ENCODE peak calls at places on chromosomes 5 and 9, in nine cellular contexts. Q is psoas muscle, V is adrenal gland, O is fibroblast of the aortic adventitia, A is lung, N is WERI-Rb-1, P is heart left ventricle, M is heart right ventricle, W is uterus. Y is an unnamed sample.

GRCh38 chr9:749712-750111 is 91.8 kb upstream of the DMRT1 start:
- DNase-seq in A (no peak), V (no peak), M (no peak), O (no peak), Q (no peak), N (no peak), W (no peak), P (no peak), Y (peak)

GRCh38 chr5:174990909-174991308 is 266.5 kb downstream of the MSX2 start:
- DNase-seq in P (peak), O (no peak), M (peak), V (no peak), N (no peak), W (no peak), A (no peak), Q (no peak), Y (no peak)

GRCh38 chr5:18305288-18305899 is 671.1 kb downstream of the TAF11L14 start:
- DNase-seq in M (no peak), O (peak), N (peak), V (no peak), A (no peak), Q (no peak), P (no peak), W (no peak), Y (peak)

GRCh38 chr9:4228606-4229005 is 71.3 kb downstream of the GLIS3 start:
- DNase-seq in O (peak), Q (no peak), M (no peak), W (no peak), P (no peak), N (no peak), A (no peak), V (no peak), Y (peak)

GRCh38 chr9:31393240-31393639 is 991.2 kb upstream of the ACO1 start:
- DNase-seq in O (no peak), Q (no peak), M (no peak), W (no peak), A (no peak), V (no peak), P (no peak), N (no peak), Y (peak)

GRCh38 chr9:113519401-113520108 is 56.0 kb downstream of the RGS3 start:
- DNase-seq in A (no peak), Q (no peak), O (peak), W (no peak), M (no peak), V (no peak), P (no peak), N (no peak), Y (no peak)

GRCh38 chr5:59562756-59563389 is 330.7 kb downstream of the PDE4D start:
- DNase-seq in V (no peak), W (no peak), A (peak), N (no peak), M (no peak), P (no peak), Q (peak), O (no peak), Y (peak)

GRCh38 chr9:137971477-137972138 is 94.0 kb downstream of the CACNA1B start:
- DNase-seq in A (no peak), N (no peak), P (no peak), Q (no peak), V (no peak), O (no peak), M (no peak), W (no peak), Y (no peak)

GRCh38 chr5:45411971-45412612 is 284.1 kb downstream of the HCN1 start:
- DNase-seq in Q (no peak), O (no peak), N (no peak), M (no peak), A (no peak), V (no peak), P (no peak), W (no peak), Y (peak)

GRCh38 chr5:71865202-71865601 is 146.1 kb downstream of the CARTPT start:
- DNase-seq in O (peak), Q (no peak), W (no peak), V (no peak), P (no peak), A (no peak), N (no peak), M (no peak), Y (peak)

GRCh38 chr5:38640012-38640395 is 83.6 kb upstream of the LIFR start:
- DNase-seq in M (no peak), W (no peak), P (no peak), A (no peak), N (no peak), V (no peak), Q (no peak), O (peak), Y (peak)

GRCh38 chr5:134523543-134524136 is 1.8 kb upstream of the JADE2 start:
- DNase-seq in W (no peak), Q (no peak), O (no peak), N (no peak), V (no peak), P (no peak), M (no peak), A (no peak), Y (peak)

GRCh38 chr9:88777498-88778312 is 213.6 kb upstream of the S1PR3 start:
- DNase-seq in N (no peak), A (no peak), Q (peak), W (peak), O (peak), M (peak), V (no peak), P (peak), Y (peak)

GRCh38 chr9:126536131-126536530 is 77.6 kb upstream of the LMX1B start:
- DNase-seq in M (no peak), W (no peak), N (no peak), A (no peak), V (no peak), Q (no peak), P (no peak), O (no peak), Y (no peak)

GRCh38 chr5:13356226-13356625 is 588.3 kb downstream of the DNAH5 start:
- DNase-seq in W (no peak), P (no peak), N (no peak), M (no peak), A (no peak), V (no peak), O (peak), Q (no peak), Y (no peak)

GRCh38 chr9:99019523-99020331 is 76.0 kb downstream of the COL15A1 start:
- DNase-seq in N (no peak), A (no peak), V (no peak), O (peak), Q (no peak), W (peak), M (no peak), P (no peak), Y (peak)

GRCh38 chr5:27494845-27495244 is 456.5 kb upstream of the CDH9 start:
- DNase-seq in W (no peak), V (no peak), M (no peak), N (no peak), Q (no peak), P (no peak), O (no peak), A (no peak), Y (peak)

GRCh38 chr5:36530249-36530648 is 76.2 kb upstream of the SLC1A3 start:
- DNase-seq in O (no peak), A (no peak), V (no peak), P (no peak), M (no peak), W (no peak), N (no peak), Q (no peak), Y (peak)

GRCh38 chr5:123720955-123721354 is 209.0 kb downstream of the CSNK1G3 start:
- DNase-seq in M (no peak), A (no peak), O (no peak), Q (no peak), N (no peak), V (no peak), W (no peak), P (no peak), Y (peak)

GRCh38 chr9:136828474-136829140 is 13.7 kb upstream of the AJM1 start:
- DNase-seq in N (no peak), O (no peak), Q (no peak), W (no peak), A (no peak), V (no peak), P (no peak), M (no peak), Y (no peak)

GRCh38 chr5:6755519-6755918 is 42.3 kb downstream of the TENT4A start:
- DNase-seq in N (no peak), P (no peak), O (no peak), W (no peak), V (no peak), M (no peak), Q (no peak), A (no peak), Y (no peak)

GRCh38 chr9:109843651-109844050 is 63.7 kb downstream of the PALM2AKAP2 start:
- DNase-seq in M (peak), W (no peak), O (peak), V (peak), A (no peak), P (peak), Q (peak), N (no peak), Y (no peak)

GRCh38 chr5:152142845-152143469 is 218.3 kb upstream of the GLRA1 start:
- DNase-seq in M (peak), W (peak), V (peak), N (peak), A (peak), Q (peak), O (peak), P (peak), Y (peak)

GRCh38 chr9:85553475-85553874 is 188.3 kb downstream of the AGTPBP1 start:
- DNase-seq in M (no peak), O (no peak), Q (no peak), P (no peak), W (no peak), V (no peak), A (no peak), N (no peak), Y (no peak)

GRCh38 chr9:19127881-19128719 is 808 bp upstream of the PLIN2 start:
- DNase-seq in O (peak), W (peak), P (peak), A (peak), M (peak), N (peak), Q (peak), V (peak), Y (peak)

GRCh38 chr9:21972361-21972760 is 21.8 kb downstream of the CDKN2A start:
- DNase-seq in P (no peak), A (no peak), Q (no peak), M (no peak), O (no peak), N (no peak), W (no peak), V (no peak), Y (no peak)

GRCh38 chr9:73270967-73271722 is 119.5 kb downstream of the ANXA1 start:
- DNase-seq in Q (no peak), V (no peak), M (no peak), N (no peak), A (no peak), W (no peak), P (no peak), O (peak), Y (peak)

GRCh38 chr9:136019681-136020060 is 58.5 kb upstream of the UBAC1 start:
- DNase-seq in M (no peak), O (no peak), N (no peak), A (no peak), W (no peak), Q (peak), V (no peak), P (no peak), Y (no peak)

GRCh38 chr9:111036068-111036789 is 2.0 kb downstream of the LPAR1 start:
- DNase-seq in P (peak), M (peak), Q (peak), W (peak), N (no peak), O (peak), A (peak), V (peak), Y (peak)

GRCh38 chr9:122261469-122261881 is 3.2 kb downstream of the RBM18 start:
- DNase-seq in W (peak), N (no peak), P (peak), V (peak), M (peak), Q (peak), A (peak), O (peak), Y (peak)

GRCh38 chr5:16544607-16545374 is 72.0 kb downstream of the RETREG1 start:
- DNase-seq in M (no peak), V (no peak), Q (no peak), A (no peak), O (no peak), N (no peak), W (no peak), P (no peak), Y (peak)

GRCh38 chr5:36877667-36878420 is 1.3 kb downstream of the NIPBL start:
- DNase-seq in M (no peak), Q (no peak), O (peak), W (no peak), P (no peak), V (no peak), N (no peak), A (no peak), Y (peak)

GRCh38 chr9:134530724-134531123 is 110.9 kb upstream of the COL5A1 start:
- DNase-seq in V (no peak), O (no peak), M (no peak), Q (no peak), W (no peak), N (no peak), P (no peak), A (no peak), Y (no peak)

GRCh38 chr9:137446851-137447471 is 5.8 kb upstream of the ENTPD8 start:
- DNase-seq in W (no peak), N (no peak), O (peak), Q (peak), M (peak), P (peak), V (no peak), A (no peak), Y (no peak)

GRCh38 chr5:53071738-53072137 is 37.8 kb downstream of the MOCS2 start:
- DNase-seq in V (peak), M (no peak), N (no peak), A (no peak), W (no peak), Q (no peak), P (peak), O (peak), Y (peak)

GRCh38 chr5:180648658-180649296 is 623 bp downstream of the FLT4 start:
- DNase-seq in A (no peak), O (no peak), M (no peak), P (no peak), Q (no peak), N (peak), W (no peak), V (no peak), Y (no peak)
- H3K4me3 ChIP-seq in A (peak), O (no peak), M (peak), P (peak), Q (peak), N (peak), W (no peak), V (peak), Y (no peak)

DNA sequence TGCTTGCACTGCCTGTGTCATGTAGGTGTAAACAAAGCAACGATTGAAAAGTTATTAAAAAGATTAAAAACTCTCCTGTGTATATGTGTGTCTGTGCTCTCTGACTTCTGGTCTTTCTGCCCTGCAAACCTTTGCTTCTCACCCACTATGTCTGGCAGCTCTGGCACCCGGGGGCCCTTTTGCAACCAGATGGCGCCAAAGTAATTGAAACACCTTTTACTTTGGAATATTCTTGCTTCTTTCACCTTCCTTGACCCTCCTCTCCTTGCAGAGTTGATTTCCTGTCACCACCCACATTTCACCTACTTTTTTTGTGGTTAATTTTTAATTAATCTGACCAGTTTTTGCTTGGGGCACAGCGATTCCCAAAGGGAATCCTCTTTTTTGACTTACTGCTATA is 275.5 kb downstream of the ARHGEF28 start:
- DNase-seq in V (no peak), W (no peak), A (no peak), M (no peak), N (peak), P (no peak), O (no peak), Q (no peak), Y (no peak)
- TF ChIP-seq CTCF in V (no peak), W (no peak), A (no peak), M (peak), N (no peak), P (no peak), O (peak), Q (no peak), Y (peak)

DNA sequence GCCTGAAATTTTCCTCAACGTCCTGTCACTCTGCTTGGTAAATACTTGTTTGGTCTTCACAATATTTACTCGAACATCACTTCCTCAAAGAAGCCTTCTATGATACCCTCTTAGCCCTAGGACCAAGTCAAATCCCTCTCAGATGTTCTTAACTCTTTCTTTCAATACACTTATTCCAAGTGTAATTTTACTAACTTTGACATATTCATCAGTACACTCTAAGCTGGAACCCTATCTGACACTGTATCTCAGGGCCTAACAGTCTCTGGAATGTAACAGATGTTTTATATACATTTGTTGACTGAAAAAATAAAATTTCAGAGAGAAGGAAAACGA is 19.6 kb downstream of the SIL1 start:
- DNase-seq in M (no peak), A (no peak), O (no peak), W (no peak), P (no peak), N (no peak), V (no peak), Q (no peak), Y (no peak)
- H3K4me3 ChIP-seq in M (no peak), A (no peak), O (no peak), W (no peak), P (no peak), N (no peak), V (no peak), Q (no peak), Y (no peak)

DNA sequence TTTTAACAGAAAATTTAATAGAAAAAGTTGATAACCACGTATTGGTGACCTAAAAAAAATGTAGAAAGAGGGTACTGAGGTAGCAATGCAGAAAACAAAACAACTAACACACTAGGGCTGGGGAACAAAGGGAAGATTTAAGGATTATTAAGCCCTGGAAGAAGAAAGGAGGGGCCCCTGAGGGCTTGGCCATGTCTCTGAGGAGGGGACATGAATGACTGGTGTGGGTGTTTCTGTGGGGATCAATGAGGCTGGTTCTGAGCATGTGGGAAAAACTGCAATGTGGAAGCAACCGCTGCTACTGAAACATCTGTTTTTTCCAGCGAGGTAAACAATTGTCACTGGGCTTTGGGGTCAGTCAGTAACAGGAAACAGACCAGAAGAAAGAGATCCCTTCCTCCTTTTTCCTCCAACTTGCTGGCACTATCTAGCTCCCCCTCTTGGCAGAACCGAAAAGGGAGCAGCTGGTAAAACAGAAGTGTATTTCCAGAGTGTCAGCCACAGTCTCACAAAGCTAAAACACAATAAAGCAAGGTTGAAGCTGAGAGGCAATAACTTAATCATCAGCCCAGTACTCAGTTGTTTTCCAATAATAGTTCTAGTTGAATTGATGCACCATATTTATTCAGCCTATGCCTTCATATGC is 48.3 kb downstream of the ATPSCKMT start:
- DNase-seq in P (no peak), O (no peak), Q (no peak), M (no peak), A (no peak), W (no peak), V (no peak), N (peak), Y (peak)
- TF ChIP-seq CTCF in P (no peak), O (peak), Q (peak), M (peak), A (no peak), W (no peak), V (no peak), N (peak), Y (peak)

Y was measured in choroid plexus epithelial cell.